ENCODE peak calls at places on chromosomes 4 and X, in four cellular contexts. Y is Caco-2, K is Right ventricle myocardium inferior, A is AG08396. J is an unnamed sample.
A peak's percentile ranks its signal among the peaks of the same experiment; 100 is the strongest.

GRCh38 chr4:107913283-107913899 is 18.0 kb upstream of the CYP2U1 start:
- DNase-seq in Y (peak; percentile 39), K (no peak), A (peak; percentile 48), J (no peak)

GRCh38 chrX:46382595-46382994 is 162.6 kb downstream of the ZNF674 start:
- DNase-seq in Y (no peak), K (no peak), A (no peak), J (no peak)

GRCh38 chr4:21726255-21726815 is 222.2 kb downstream of the KCNIP4 start:
- DNase-seq in Y (no peak), K (no peak), A (no peak), J (no peak)

GRCh38 chr4:142282870-142283431 is 563.1 kb downstream of the INPP4B start:
- DNase-seq in Y (no peak), K (no peak), A (no peak), J (no peak)

GRCh38 chrX:40104649-40105015 is 6.9 kb upstream of the BCOR start:
- DNase-seq in Y (no peak), K (no peak), A (peak; percentile 70), J (peak; percentile 84)

GRCh38 chr4:1112174-1112820 is 1.1 kb downstream of the RNF212 start:
- DNase-seq in Y (no peak), K (no peak), A (no peak), J (no peak)

GRCh38 chrX:44914532-44915198 is 41.7 kb downstream of the KDM6A start:
- DNase-seq in Y (no peak), K (no peak), A (peak; percentile 47), J (no peak)

GRCh38 chr4:82784615-82785247 is 13.9 kb downstream of the SCD5 start:
- DNase-seq in Y (no peak), K (no peak), A (no peak), J (no peak)

GRCh38 chr4:71417150-71417549 is 78.3 kb downstream of the SLC4A4 start:
- DNase-seq in Y (no peak), K (no peak), A (no peak), J (no peak)

GRCh38 chr4:858831-859451 is 33.0 kb upstream of the CPLX1 start:
- DNase-seq in Y (no peak), K (peak; percentile 55), A (no peak), J (peak; percentile 73)

GRCh38 chr4:85102606-85103005 is 136.1 kb upstream of the WDFY3 start:
- DNase-seq in Y (no peak), K (no peak), A (no peak), J (no peak)

GRCh38 chr4:17013382-17014006 is 115.0 kb upstream of the LDB2 start:
- DNase-seq in Y (no peak), K (no peak), A (no peak), J (no peak)

GRCh38 chr4:41757521-41758156 is 9.1 kb upstream of the PHOX2B start:
- DNase-seq in Y (no peak), K (no peak), A (no peak), J (no peak)

GRCh38 chr4:73777612-73778011 is 37.2 kb downstream of the CXCL8 start:
- DNase-seq in Y (no peak), K (no peak), A (no peak), J (no peak)

GRCh38 chr4:3257691-3258482 is 8.9 kb downstream of the MSANTD1 start:
- DNase-seq in Y (no peak), K (peak; percentile 53), A (peak; percentile 73), J (peak; percentile 75)

GRCh38 chr4:184293552-184293951 is 75.9 kb upstream of the ENPP6 start:
- DNase-seq in Y (no peak), K (no peak), A (no peak), J (no peak)

GRCh38 chr4:12844111-12844510 is 640.0 kb downstream of the RAB28 start:
- DNase-seq in Y (no peak), K (no peak), A (no peak), J (no peak)

GRCh38 chr4:170651786-170652185 is 562.0 kb upstream of the AADAT start:
- DNase-seq in Y (no peak), K (no peak), A (no peak), J (no peak)

GRCh38 chrX:130171446-130172126 is at the start of gene RAB33A:
- DNase-seq in Y (no peak), K (no peak), A (peak; percentile 19), J (peak; percentile 82)

GRCh38 chr4:157265281-157265680 is 44.8 kb downstream of the GRIA2 start:
- DNase-seq in Y (no peak), K (no peak), A (peak; percentile 1), J (no peak)

GRCh38 chr4:58063761-58064160 is 953.6 kb upstream of the IGFBP7 start:
- DNase-seq in Y (no peak), K (no peak), A (no peak), J (no peak)

GRCh38 chr4:53855886-53856260 is 208.5 kb downstream of the CHIC2 start:
- DNase-seq in Y (no peak), K (no peak), A (peak; percentile 17), J (no peak)

GRCh38 chrX:131609480-131609879 is 65.6 kb downstream of the OR13H1 start:
- DNase-seq in Y (no peak), K (no peak), A (no peak), J (no peak)

GRCh38 chr4:13626492-13627184 is 887 bp downstream of the BOD1L1 start:
- DNase-seq in Y (no peak), K (no peak), A (no peak), J (no peak)

GRCh38 chr4:113147498-113148231 is 98.2 kb downstream of the ANK2 start:
- DNase-seq in Y (no peak), K (no peak), A (no peak), J (no peak)

GRCh38 chr4:173494013-173494970 is 35.7 kb downstream of the HAND2 start:
- DNase-seq in Y (peak; percentile 68), K (no peak), A (peak; percentile 73), J (peak; percentile 81)

J was measured in spleen.